ENCODE peak calls at places on chromosomes 3 and 15, in five cellular contexts. M is breast epithelium, Q is K562, R is suprapubic skin, U is Panc1. X is an unnamed sample.

GRCh38 chr15:40942865-40943264 is 10.4 kb upstream of the CHAC1 start:
- DNase-seq in M (no peak), Q (no peak), R (no peak), U (no peak), X (no peak)

GRCh38 chr3:128335621-128336296 is 130.9 kb downstream of the DNAJB8 start:
- DNase-seq in M (peak; percentile 60), Q (no peak), R (no peak), U (no peak), X (peak; percentile 30)

GRCh38 chr15:22942306-22942855 is 37.8 kb downstream of the CYFIP1 start:
- DNase-seq in M (no peak), Q (no peak), R (no peak), U (no peak), X (peak; percentile 48)

GRCh38 chr3:113741086-113741485 is 5.0 kb downstream of the NAA50 start:
- DNase-seq in M (no peak), Q (no peak), R (no peak), U (no peak), X (no peak)

GRCh38 chr3:2354702-2355101 is 256.0 kb downstream of the CNTN4 start:
- DNase-seq in M (no peak), Q (no peak), R (no peak), U (no peak), X (no peak)

GRCh38 chr3:99823723-99824711 is 6.4 kb downstream of the CMSS1 start:
- DNase-seq in M (no peak), Q (no peak), R (no peak), U (no peak), X (no peak)

GRCh38 chr15:21260966-21261395 is 179.3 kb downstream of the POTEB3 start:
- DNase-seq in M (no peak), Q (no peak), R (no peak), U (no peak), X (peak; percentile 62)

GRCh38 chr15:40047413-40048154 is 8.6 kb upstream of the SRP14 start:
- DNase-seq in M (no peak), Q (no peak), R (no peak), U (no peak), X (peak; percentile 78)

GRCh38 chr15:99105516-99106341 is 849 bp downstream of the SYNM start:
- DNase-seq in M (no peak), Q (no peak), R (peak; percentile 79), U (no peak), X (peak; percentile 79)

GRCh38 chr3:127675651-127676391 is 3.1 kb downstream of the ABTB1 start:
- DNase-seq in M (no peak), Q (no peak), R (peak; percentile 77), U (no peak), X (peak; percentile 57)

GRCh38 chr3:81249540-81250029 is 511.9 kb downstream of the GBE1 start:
- DNase-seq in M (no peak), Q (no peak), R (no peak), U (no peak), X (no peak)

GRCh38 chr15:59177445-59177728 is 29.3 kb upstream of the LDHAL6B start:
- DNase-seq in M (no peak), Q (no peak), R (no peak), U (no peak), X (no peak)

GRCh38 chr3:123622766-123623165 is 37.9 kb upstream of the HACD2 start:
- DNase-seq in M (no peak), Q (no peak), R (no peak), U (no peak), X (no peak)

GRCh38 chr3:194134231-194134756 is 1.7 kb upstream of the HES1 start:
- DNase-seq in M (no peak), Q (peak; percentile 72), R (peak; percentile 84), U (no peak), X (peak; percentile 87)

GRCh38 chr15:66625974-66626373 is 60.2 kb upstream of the LCTL start:
- DNase-seq in M (no peak), Q (no peak), R (no peak), U (no peak), X (no peak)

GRCh38 chr3:197392961-197393360 is 94.5 kb upstream of the DLG1 start:
- DNase-seq in M (no peak), Q (no peak), R (no peak), U (no peak), X (no peak)

GRCh38 chr3:10983219-10983916 is 9.2 kb upstream of the SLC6A1 start:
- DNase-seq in M (peak; percentile 17), Q (peak; percentile 80), R (no peak), U (peak; percentile 32), X (no peak)

GRCh38 chr3:136938334-136938733 is 19.4 kb upstream of the IL20RB start:
- DNase-seq in M (no peak), Q (no peak), R (no peak), U (no peak), X (no peak)

GRCh38 chr3:37964716-37965115 is 25.9 kb upstream of the VILL start:
- DNase-seq in M (no peak), Q (no peak), R (no peak), U (no peak), X (no peak)

GRCh38 chr15:61983087-61983486 is 77.2 kb downstream of the VPS13C start:
- DNase-seq in M (no peak), Q (no peak), R (no peak), U (no peak), X (no peak)

GRCh38 chr15:88563638-88564037 is 17.2 kb upstream of the DET1 start:
- DNase-seq in M (no peak), Q (peak; percentile 27), R (no peak), U (no peak), X (no peak)

GRCh38 chr15:38531509-38531908 is 33.1 kb downstream of the RASGRP1 start:
- DNase-seq in M (no peak), Q (no peak), R (no peak), U (no peak), X (no peak)

GRCh38 chr15:90571063-90571541 is 41.4 kb downstream of the CRTC3 start:
- DNase-seq in M (peak; percentile 46), Q (peak; percentile 44), R (no peak), U (no peak), X (no peak)

GRCh38 chr15:33027636-33028035 is 166.9 kb downstream of the FMN1 start:
- DNase-seq in M (no peak), Q (no peak), R (no peak), U (no peak), X (no peak)

DNA sequence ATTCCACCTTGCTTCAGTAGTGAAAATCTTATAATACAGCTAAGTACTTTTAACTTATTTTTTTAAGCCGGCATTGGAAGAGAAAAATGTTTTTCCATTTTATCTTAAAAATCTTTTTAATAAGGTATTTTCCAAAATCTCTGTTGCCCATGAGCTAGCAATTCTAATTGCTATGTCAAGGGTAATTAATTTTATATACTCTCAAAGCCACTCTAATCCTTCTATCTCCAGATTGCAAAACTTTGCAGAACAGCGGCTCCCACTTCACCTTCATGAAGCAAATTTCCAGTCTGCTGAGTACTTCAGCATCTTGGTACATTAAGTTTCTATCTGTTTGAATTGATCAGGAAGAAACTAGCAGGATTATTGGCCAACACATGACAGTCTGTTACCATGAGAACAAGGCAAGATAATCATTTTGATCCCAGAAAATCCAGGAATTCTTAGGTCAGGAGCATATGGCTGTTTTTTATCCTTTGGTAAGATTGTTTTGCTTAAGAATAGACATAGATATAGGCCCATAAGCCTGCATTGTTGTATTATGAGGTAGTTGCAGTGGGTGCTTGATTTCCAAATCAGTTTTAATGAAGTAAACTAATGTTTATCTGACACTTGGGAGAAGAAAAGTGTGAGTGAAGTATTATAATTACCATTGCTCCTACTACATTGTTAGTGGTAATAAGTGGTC is 6.0 kb downstream of the TIPARP start:
- DNase-seq in M (no peak), Q (no peak), R (no peak), U (no peak), X (no peak)
- H3K4me3 ChIP-seq in M (no peak overlapping the region), Q (no peak overlapping the region), R (peak overlapping the region; percentile 4), U (no peak overlapping the region), X (no peak overlapping the region)

GRCh38 chr3:69080233-69080644 is at the start of gene UBA3:
- DNase-seq in M (peak; percentile 87), Q (peak; percentile 79), R (peak; percentile 96), U (no peak), X (peak; percentile 94)

GRCh38 chr3:69084668-69085542 is at the start of gene ARL6IP5:
- DNase-seq in M (peak; percentile 89), Q (peak; percentile 53), R (peak; percentile 99), U (no peak), X (peak; percentile 96)

GRCh38 chr3:69084326-69084667 is 440 bp upstream of the ARL6IP5 start:
- DNase-seq in M (no peak), Q (no peak), R (no peak), U (no peak), X (no peak)

GRCh38 chr3:69081583-69082262 is 1.6 kb upstream of the UBA3 start:
- DNase-seq in M (no peak), Q (peak; percentile 11), R (no peak), U (no peak), X (no peak)

GRCh38 chr3:69082805-69083204 is 1.9 kb upstream of the ARL6IP5 start:
- DNase-seq in M (no peak), Q (no peak), R (no peak), U (no peak), X (no peak)
- TF ChIP-seq POLR2AphosphoS5 in M (no peak), Q (no peak), R (no peak), U (no peak), X (no peak)

GRCh38 chr3:20478407-20478806 is 292.4 kb upstream of the SGO1 start:
- DNase-seq in M (no peak), Q (no peak), R (no peak), U (no peak), X (no peak)
- TF ChIP-seq CTCF in M (no peak), Q (no peak), R (no peak), U (no peak), X (no peak)

DNA sequence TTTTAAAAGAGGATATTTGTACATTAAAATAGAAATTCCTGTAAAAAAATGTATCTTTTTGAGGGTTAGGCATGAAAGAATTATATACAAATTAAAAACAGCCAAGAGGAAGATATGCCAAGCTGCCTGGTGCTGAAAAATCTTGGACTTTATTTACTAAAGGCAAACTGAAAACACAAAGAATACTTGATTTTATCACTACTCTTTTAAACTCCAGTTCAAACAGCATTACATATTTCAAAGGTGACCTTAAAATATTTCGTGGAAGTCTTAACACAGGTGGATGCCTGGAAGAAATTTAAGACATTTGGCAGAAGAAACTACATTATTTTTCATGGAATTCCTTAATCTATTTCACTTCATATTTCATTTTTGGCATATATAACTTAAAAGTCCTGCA is 101.1 kb upstream of the SLC2A2 start:
- DNase-seq in M (no peak), Q (no peak), R (no peak), U (no peak), X (no peak)
- H3K4me3 ChIP-seq in M (no peak overlapping the region), Q (no peak overlapping the region), R (no peak overlapping the region), U (no peak overlapping the region), X (no peak overlapping the region)

GRCh38 chr15:57551717-57552677 is 39.7 kb upstream of the MYZAP start:
- DNase-seq in M (peak; percentile 76), Q (no peak), R (no peak), U (no peak), X (no peak)
- TF ChIP-seq POLR2AphosphoS5 in M (no peak), Q (no peak), R (no peak), U (no peak), X (no peak)

GRCh38 chr15:84819291-84819768 is 2.2 kb downstream of the ALPK3 start:
- DNase-seq in M (no peak), Q (no peak), R (no peak), U (no peak), X (no peak)

GRCh38 chr15:84818221-84819131 is 1.3 kb downstream of the ALPK3 start:
- DNase-seq in M (no peak), Q (peak; percentile 33), R (no peak), U (no peak), X (no peak)

GRCh38 chr15:84819791-84820190 is 2.6 kb downstream of the ALPK3 start:
- DNase-seq in M (no peak), Q (no peak), R (no peak), U (no peak), X (no peak)

GRCh38 chr15:84816694-84817460 is at the start of gene ALPK3:
- DNase-seq in M (no peak), Q (no peak), R (no peak), U (no peak), X (peak; percentile 85)

GRCh38 chr15:84817461-84818081 is 415 bp downstream of the ALPK3 start:
- DNase-seq in M (no peak), Q (no peak), R (no peak), U (no peak), X (no peak)
- TF ChIP-seq CTCF in M (no peak), Q (no peak), R (no peak), U (no peak), X (peak; percentile 17)

X was measured in sigmoid colon.